ENCODE peak calls at places on chromosome 9, in six cellular contexts. One of them, this sample, is unnamed.
A peak's percentile ranks its signal among the peaks of the same experiment; 100 is the strongest.

GRCh38 chr9:126842977-126843799 is 17.3 kb upstream of the ZBTB34 start:
- DNase-seq in stomach: no peak
- DNase-seq in fibroblast of pulmonary artery: no peak
- DNase-seq in HFFc6: no peak
- DNase-seq in heart left ventricle: no peak
- DNase-seq in A549: no peak
- DNase-seq in this sample: no peak

GRCh38 chr9:10548348-10548747 is 64.5 kb downstream of the PTPRD start:
- DNase-seq in HFFc6: no peak
- DNase-seq in A549: no peak
- DNase-seq in fibroblast of pulmonary artery: no peak
- DNase-seq in heart left ventricle: no peak
- DNase-seq in stomach: no peak
- DNase-seq in this sample: no peak

GRCh38 chr9:81028504-81028903 is 660.8 kb downstream of the TLE1 start:
- DNase-seq in heart left ventricle: no peak
- DNase-seq in stomach: no peak
- DNase-seq in A549: peak; percentile 81
- DNase-seq in fibroblast of pulmonary artery: peak; percentile 90
- DNase-seq in HFFc6: peak; percentile 78
- DNase-seq in this sample: no peak

GRCh38 chr9:127568971-127569818 is 42.9 kb upstream of the STXBP1 start:
- DNase-seq in heart left ventricle: peak; percentile 80
- DNase-seq in fibroblast of pulmonary artery: peak; percentile 75
- DNase-seq in A549: peak; percentile 78
- DNase-seq in stomach: peak; percentile 87
- DNase-seq in HFFc6: peak; percentile 54
- DNase-seq in this sample: no peak

GRCh38 chr9:83582026-83582425 is 40.9 kb upstream of the IDNK start:
- DNase-seq in A549: no peak
- DNase-seq in fibroblast of pulmonary artery: peak; percentile 81
- DNase-seq in heart left ventricle: no peak
- DNase-seq in HFFc6: no peak
- DNase-seq in stomach: no peak
- DNase-seq in this sample: no peak

GRCh38 chr9:6711403-6711802 is 46.4 kb upstream of the KDM4C start:
- DNase-seq in stomach: no peak
- DNase-seq in A549: no peak
- DNase-seq in fibroblast of pulmonary artery: no peak
- DNase-seq in heart left ventricle: no peak
- DNase-seq in HFFc6: peak; percentile 28
- DNase-seq in this sample: no peak

GRCh38 chr9:109319072-109319630 is 1.7 kb downstream of the EPB41L4B start:
- DNase-seq in fibroblast of pulmonary artery: no peak
- DNase-seq in heart left ventricle: no peak
- DNase-seq in stomach: peak; percentile 67
- DNase-seq in A549: no peak
- DNase-seq in HFFc6: no peak
- DNase-seq in this sample: no peak

GRCh38 chr9:105114956-105115728 is 129.3 kb upstream of the SLC44A1 start:
- DNase-seq in HFFc6: no peak
- DNase-seq in stomach: peak; percentile 42
- DNase-seq in A549: no peak
- DNase-seq in fibroblast of pulmonary artery: peak; percentile 57
- DNase-seq in heart left ventricle: peak; percentile 49
- DNase-seq in this sample: peak; percentile 66

GRCh38 chr9:129569506-129570449 is 51.1 kb downstream of the C9orf50 start:
- DNase-seq in HFFc6: no peak
- DNase-seq in stomach: peak; percentile 37
- DNase-seq in A549: peak; percentile 90
- DNase-seq in fibroblast of pulmonary artery: peak; percentile 45
- DNase-seq in heart left ventricle: no peak
- DNase-seq in this sample: no peak

GRCh38 chr9:128459011-128459410 is 3.2 kb downstream of the ODF2 start:
- DNase-seq in A549: no peak
- DNase-seq in stomach: no peak
- DNase-seq in heart left ventricle: peak; percentile 61
- DNase-seq in fibroblast of pulmonary artery: no peak
- DNase-seq in HFFc6: no peak
- DNase-seq in this sample: no peak

GRCh38 chr9:68895741-68896478 is 118.0 kb downstream of the PRKACG start:
- DNase-seq in A549: no peak
- DNase-seq in HFFc6: no peak
- DNase-seq in fibroblast of pulmonary artery: peak; percentile 4
- DNase-seq in stomach: no peak
- DNase-seq in heart left ventricle: no peak
- DNase-seq in this sample: no peak

GRCh38 chr9:117315236-117315635 is 99.6 kb downstream of the ASTN2 start:
- DNase-seq in A549: no peak
- DNase-seq in stomach: peak; percentile 63
- DNase-seq in heart left ventricle: no peak
- DNase-seq in fibroblast of pulmonary artery: no peak
- DNase-seq in HFFc6: no peak
- DNase-seq in this sample: no peak

GRCh38 chr9:129385615-129385934 is 207.5 kb upstream of the IER5L start:
- DNase-seq in stomach: no peak
- DNase-seq in fibroblast of pulmonary artery: no peak
- DNase-seq in A549: no peak
- DNase-seq in HFFc6: no peak
- DNase-seq in heart left ventricle: no peak
- DNase-seq in this sample: no peak

GRCh38 chr9:79353856-79354520 is 217.8 kb upstream of the TLE4 start:
- DNase-seq in stomach: no peak
- DNase-seq in heart left ventricle: no peak
- DNase-seq in HFFc6: peak; percentile 67
- DNase-seq in A549: peak; percentile 27
- DNase-seq in fibroblast of pulmonary artery: peak; percentile 18
- DNase-seq in this sample: no peak

GRCh38 chr9:28007097-28007817 is 434.0 kb upstream of the C9orf72 start:
- DNase-seq in A549: no peak
- DNase-seq in stomach: no peak
- DNase-seq in HFFc6: no peak
- DNase-seq in heart left ventricle: no peak
- DNase-seq in fibroblast of pulmonary artery: no peak
- DNase-seq in this sample: no peak

GRCh38 chr9:96040591-96041461 is 165.3 kb downstream of the ERCC6L2 start:
- DNase-seq in A549: peak; percentile 76
- DNase-seq in HFFc6: no peak
- DNase-seq in fibroblast of pulmonary artery: no peak
- DNase-seq in stomach: peak; percentile 70
- DNase-seq in heart left ventricle: no peak
- DNase-seq in this sample: no peak

GRCh38 chr9:71506821-71507220 is 261.5 kb downstream of the CEMIP2 start:
- DNase-seq in fibroblast of pulmonary artery: peak; percentile 39
- DNase-seq in A549: peak; percentile 63
- DNase-seq in stomach: no peak
- DNase-seq in heart left ventricle: peak; percentile 37
- DNase-seq in HFFc6: peak; percentile 31
- DNase-seq in this sample: no peak

GRCh38 chr9:128055222-128056040 is 11.7 kb downstream of the NAIF1 start:
- DNase-seq in fibroblast of pulmonary artery: peak; percentile 54
- DNase-seq in A549: no peak
- DNase-seq in HFFc6: no peak
- DNase-seq in stomach: peak; percentile 73
- DNase-seq in heart left ventricle: peak; percentile 41
- DNase-seq in this sample: peak; percentile 82

GRCh38 chr9:134644715-134645606 is 3.4 kb downstream of the COL5A1 start:
- DNase-seq in HFFc6: peak; percentile 99
- DNase-seq in heart left ventricle: peak; percentile 73
- DNase-seq in A549: peak; percentile 84
- DNase-seq in fibroblast of pulmonary artery: peak; percentile 99
- DNase-seq in stomach: peak; percentile 39
- DNase-seq in this sample: peak; percentile 92

GRCh38 chr9:133059623-133060022 is 2.2 kb upstream of the CEL start:
- DNase-seq in A549: no peak
- DNase-seq in HFFc6: no peak
- DNase-seq in fibroblast of pulmonary artery: no peak
- DNase-seq in stomach: no peak
- DNase-seq in heart left ventricle: no peak
- DNase-seq in this sample: no peak

GRCh38 chr9:117234178-117234577 is 180.7 kb downstream of the ASTN2 start:
- DNase-seq in stomach: no peak
- DNase-seq in heart left ventricle: no peak
- DNase-seq in A549: no peak
- DNase-seq in HFFc6: no peak
- DNase-seq in fibroblast of pulmonary artery: no peak
- DNase-seq in this sample: no peak

GRCh38 chr9:68492801-68493200 is 47.9 kb downstream of the TMEM252 start:
- DNase-seq in fibroblast of pulmonary artery: no peak
- DNase-seq in stomach: peak; percentile 31
- DNase-seq in HFFc6: no peak
- DNase-seq in A549: no peak
- DNase-seq in heart left ventricle: no peak
- DNase-seq in this sample: no peak

GRCh38 chr9:127838375-127839078 is 15.9 kb downstream of the ENG start:
- DNase-seq in fibroblast of pulmonary artery: peak; percentile 94
- DNase-seq in heart left ventricle: peak; percentile 95
- DNase-seq in A549: peak; percentile 51
- DNase-seq in HFFc6: peak; percentile 97
- DNase-seq in stomach: peak; percentile 44
- DNase-seq in this sample: peak; percentile 96

GRCh38 chr9:76603448-76603895 is 144.5 kb downstream of the GCNT1 start:
- DNase-seq in fibroblast of pulmonary artery: peak; percentile 97
- DNase-seq in A549: no peak
- DNase-seq in HFFc6: no peak
- DNase-seq in stomach: no peak
- DNase-seq in heart left ventricle: peak; percentile 34
- DNase-seq in this sample: no peak

GRCh38 chr9:21968331-21969010 is 25.7 kb downstream of the CDKN2A start:
- DNase-seq in fibroblast of pulmonary artery: no peak
- DNase-seq in heart left ventricle: no peak
- DNase-seq in HFFc6: no peak
- DNase-seq in stomach: no peak
- DNase-seq in A549: no peak
- DNase-seq in this sample: no peak

DNA sequence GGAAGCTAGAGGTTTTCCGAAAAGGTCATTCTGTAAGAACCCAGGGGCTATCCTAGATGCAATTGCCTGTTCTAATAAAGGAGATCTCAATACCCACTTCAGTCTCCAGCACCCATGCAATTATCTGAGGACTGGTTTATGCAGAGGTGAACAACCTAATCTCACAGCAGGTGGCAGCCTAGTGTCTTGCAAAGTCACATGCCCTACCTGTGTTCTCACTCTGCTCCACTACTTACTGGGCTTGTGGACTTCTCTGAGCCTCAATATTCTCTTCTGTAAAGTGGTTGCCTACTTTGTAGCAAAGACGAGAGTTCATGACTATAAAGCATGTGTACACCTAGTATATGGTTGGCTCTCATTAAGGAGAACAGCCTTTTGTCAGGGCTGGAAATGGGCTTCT is 21.0 kb upstream of the ALDH1B1 start:
- DNase-seq in fibroblast of pulmonary artery: peak; percentile 24
- DNase-seq in heart left ventricle: no peak
- DNase-seq in A549: peak; percentile 71
- DNase-seq in HFFc6: peak; percentile 29
- DNase-seq in stomach: peak; percentile 52
- DNase-seq in this sample: no peak
- TF ChIP-seq CTCF in fibroblast of pulmonary artery: no peak
- TF ChIP-seq CTCF in heart left ventricle: no peak
- TF ChIP-seq CTCF in A549: peak; percentile 65
- TF ChIP-seq CTCF in HFFc6: peak; percentile 48
- TF ChIP-seq CTCF in stomach: peak; percentile 8
- TF ChIP-seq CTCF in this sample: no peak

GRCh38 chr9:123234853-123235252 is 33.5 kb downstream of the STRBP start:
- DNase-seq in stomach: no peak
- DNase-seq in HFFc6: no peak
- DNase-seq in heart left ventricle: no peak
- DNase-seq in fibroblast of pulmonary artery: no peak
- DNase-seq in A549: no peak
- DNase-seq in this sample: no peak

GRCh38 chr9:123237220-123237619 is 31.2 kb downstream of the STRBP start:
- DNase-seq in A549: no peak
- DNase-seq in fibroblast of pulmonary artery: no peak
- DNase-seq in heart left ventricle: no peak
- DNase-seq in stomach: no peak
- DNase-seq in HFFc6: no peak
- DNase-seq in this sample: no peak

GRCh38 chr9:123235448-123235847 is 32.9 kb downstream of the STRBP start:
- DNase-seq in HFFc6: no peak
- DNase-seq in heart left ventricle: no peak
- DNase-seq in fibroblast of pulmonary artery: no peak
- DNase-seq in A549: no peak
- DNase-seq in stomach: no peak
- DNase-seq in this sample: no peak

GRCh38 chr9:123238364-123238763 is 30.0 kb downstream of the STRBP start:
- DNase-seq in fibroblast of pulmonary artery: no peak
- DNase-seq in A549: no peak
- DNase-seq in stomach: no peak
- DNase-seq in HFFc6: no peak
- DNase-seq in heart left ventricle: no peak
- DNase-seq in this sample: no peak

GRCh38 chr9:123239726-123240125 is 28.7 kb downstream of the STRBP start:
- DNase-seq in fibroblast of pulmonary artery: no peak
- DNase-seq in HFFc6: no peak
- DNase-seq in A549: no peak
- DNase-seq in stomach: no peak
- DNase-seq in heart left ventricle: no peak
- DNase-seq in this sample: no peak
- TF ChIP-seq CTCF in fibroblast of pulmonary artery: no peak
- TF ChIP-seq CTCF in HFFc6: no peak
- TF ChIP-seq CTCF in A549: no peak
- TF ChIP-seq CTCF in stomach: no peak
- TF ChIP-seq CTCF in heart left ventricle: no peak
- TF ChIP-seq CTCF in this sample: no peak

DNA sequence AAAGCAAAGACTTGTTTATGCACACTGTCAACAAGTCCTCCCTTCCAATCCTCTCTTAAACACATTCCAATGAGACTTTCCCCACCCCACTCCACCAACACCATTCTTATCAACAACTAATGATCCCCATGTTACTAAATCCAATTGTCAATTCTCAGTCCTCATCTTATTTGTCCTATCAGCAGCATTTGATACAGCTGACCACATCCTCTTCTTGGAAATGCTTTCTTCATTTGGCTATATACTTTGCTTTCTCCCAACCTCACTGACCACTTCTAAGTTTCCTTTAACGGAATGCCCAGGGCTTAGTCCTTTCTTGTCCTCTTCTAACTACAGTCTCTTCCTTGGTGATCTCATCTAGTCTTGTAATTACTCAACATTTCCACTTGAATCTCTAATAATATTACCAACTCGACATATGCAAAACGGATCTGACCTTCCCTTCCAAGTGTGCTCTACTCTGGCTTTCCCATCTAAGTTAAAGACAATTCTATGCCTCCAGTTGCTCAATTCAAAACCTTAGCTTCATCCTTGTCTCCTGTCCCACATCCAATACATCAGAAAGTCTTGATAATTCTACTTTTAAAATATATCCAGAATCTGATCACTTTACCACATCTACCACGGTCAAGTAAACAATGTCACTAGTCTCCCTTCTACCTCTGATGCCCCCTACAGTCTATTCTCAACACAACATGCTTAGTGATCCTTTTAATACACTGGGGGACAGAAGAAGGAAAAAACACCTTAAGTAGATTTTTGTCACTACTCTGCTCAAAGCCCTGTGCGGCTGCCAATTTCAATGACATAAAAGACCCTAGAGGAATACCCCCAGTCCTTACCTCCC is 25.5 kb downstream of the AGTPBP1 start:
- DNase-seq in A549: no peak
- DNase-seq in fibroblast of pulmonary artery: no peak
- DNase-seq in heart left ventricle: no peak
- DNase-seq in stomach: no peak
- DNase-seq in HFFc6: no peak
- DNase-seq in this sample: no peak
- TF ChIP-seq CTCF in A549: peak; percentile 9
- TF ChIP-seq CTCF in fibroblast of pulmonary artery: peak; percentile 4
- TF ChIP-seq CTCF in heart left ventricle: no peak
- TF ChIP-seq CTCF in stomach: no peak
- TF ChIP-seq CTCF in HFFc6: peak; percentile 37
- TF ChIP-seq CTCF in this sample: peak; percentile 34

GRCh38 chr9:113612216-113612747 is 148.8 kb downstream of the RGS3 start:
- DNase-seq in stomach: no peak
- DNase-seq in A549: no peak
- DNase-seq in fibroblast of pulmonary artery: no peak
- DNase-seq in heart left ventricle: peak; percentile 21
- DNase-seq in HFFc6: no peak
- DNase-seq in this sample: no peak
- TF ChIP-seq CTCF in stomach: no peak
- TF ChIP-seq CTCF in A549: no peak
- TF ChIP-seq CTCF in fibroblast of pulmonary artery: no peak
- TF ChIP-seq CTCF in heart left ventricle: no peak
- TF ChIP-seq CTCF in HFFc6: no peak
- TF ChIP-seq CTCF in this sample: no peak